ENCODE peak calls at places on chromosomes 12 and 14, in seven cellular contexts. B is IMR-90; V is naive thymus-derived CD4-positive, alpha-beta T cell; H is lower lobe of right lung; E is psoas muscle; G is transverse colon; Q is adipocyte. N is an unnamed sample. For H3K4me1, the result is how much of the 10 kb centered on the place peaks cover.

GRCh38 chr14:101972126-101972785 is 7.9 kb downstream of the DYNC1H1 start:
- DNase-seq in G (peak), V (no peak), H (peak), E (peak), Q (peak), B (peak), N (peak)

GRCh38 chr14:65676361-65677014 is 264.0 kb downstream of the FUT8 start:
- DNase-seq in B (peak), G (no peak), H (no peak), E (no peak), V (no peak), Q (no peak), N (no peak)

GRCh38 chr12:75471928-75472865 is 8.4 kb upstream of the GLIPR1 start:
- DNase-seq in B (no peak), E (no peak), G (no peak), Q (no peak), V (no peak), H (no peak), N (no peak)

GRCh38 chr12:122421263-122421814 is 1.1 kb downstream of the CLIP1 start:
- DNase-seq in Q (peak), E (peak), H (peak), G (peak), B (peak), V (no peak), N (peak)

GRCh38 chr14:67151082-67151666 is 38.1 kb upstream of the GARIN2 start:
- DNase-seq in E (no peak), H (no peak), V (no peak), G (no peak), Q (no peak), B (no peak), N (peak)

GRCh38 chr12:54082402-54082892 is 28.8 kb downstream of the HOXC4 start:
- DNase-seq in B (no peak), G (peak), H (no peak), Q (no peak), E (no peak), V (peak), N (peak)

GRCh38 chr14:58697927-58698641 is 60.3 kb downstream of the DACT1 start:
- DNase-seq in E (no peak), H (no peak), V (no peak), Q (peak), G (no peak), B (no peak), N (no peak)

GRCh38 chr12:119176267-119177055 is 2.3 kb upstream of the HSPB8 start:
- DNase-seq in H (peak), B (peak), G (peak), V (no peak), Q (peak), E (peak), N (peak)

GRCh38 chr14:104361921-104362681 is 217.5 kb upstream of the C14orf180 start:
- DNase-seq in H (peak), V (no peak), Q (no peak), G (no peak), B (no peak), E (no peak), N (no peak)

GRCh38 chr12:6551063-6551461 is 4.8 kb downstream of the IFFO1 start:
- DNase-seq in Q (no peak), B (no peak), V (no peak), H (no peak), G (peak), E (peak), N (peak)
- H3K4me1 ChIP-seq in Q (half or more), B (half or more), V (under half), H (half or more), G (under half), E (under half), N (under half)

DNA sequence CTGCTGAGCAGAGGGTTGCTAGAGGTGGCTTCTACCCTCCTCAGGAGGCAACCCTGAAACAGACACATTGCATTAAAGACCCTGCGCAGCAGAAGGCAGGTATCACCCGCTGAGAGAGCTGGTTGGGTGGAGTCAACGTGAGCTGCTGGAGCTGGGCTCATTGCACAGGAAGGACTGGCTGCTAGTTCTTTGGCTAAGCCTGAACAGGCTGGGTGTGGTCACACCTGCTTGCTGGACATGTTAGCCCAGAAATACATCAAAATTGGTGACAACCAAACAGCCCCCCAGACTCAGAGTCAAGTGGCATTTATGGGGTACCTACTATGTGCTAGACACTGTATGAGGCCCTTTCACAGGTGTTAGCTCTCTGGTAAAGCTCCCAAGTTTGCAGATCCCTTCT is 33.8 kb upstream of the IRF2BPL start:
- DNase-seq in E (no peak), G (no peak), V (no peak), H (no peak), Q (no peak), B (no peak), N (no peak)
- H3K4me1 ChIP-seq in E (under half), G (under half), V (under half), H (under half), Q (under half), B (under half), N (under half)

GRCh38 chr12:15164997-15165659 is 56.1 kb downstream of the RERG start:
- DNase-seq in H (no peak), V (no peak), E (peak), G (no peak), Q (no peak), B (no peak), N (peak)

GRCh38 chr12:15163577-15163976 is 57.6 kb downstream of the RERG start:
- DNase-seq in Q (no peak), B (no peak), V (no peak), E (no peak), G (no peak), H (no peak), N (peak)

GRCh38 chr12:15172423-15172822 is 48.8 kb downstream of the RERG start:
- DNase-seq in H (no peak), B (no peak), E (no peak), G (no peak), V (no peak), Q (no peak), N (no peak)

GRCh38 chr12:15171015-15171646 is 50.1 kb downstream of the RERG start:
- DNase-seq in B (no peak), H (no peak), V (no peak), E (no peak), G (no peak), Q (no peak), N (no peak)

DNA sequence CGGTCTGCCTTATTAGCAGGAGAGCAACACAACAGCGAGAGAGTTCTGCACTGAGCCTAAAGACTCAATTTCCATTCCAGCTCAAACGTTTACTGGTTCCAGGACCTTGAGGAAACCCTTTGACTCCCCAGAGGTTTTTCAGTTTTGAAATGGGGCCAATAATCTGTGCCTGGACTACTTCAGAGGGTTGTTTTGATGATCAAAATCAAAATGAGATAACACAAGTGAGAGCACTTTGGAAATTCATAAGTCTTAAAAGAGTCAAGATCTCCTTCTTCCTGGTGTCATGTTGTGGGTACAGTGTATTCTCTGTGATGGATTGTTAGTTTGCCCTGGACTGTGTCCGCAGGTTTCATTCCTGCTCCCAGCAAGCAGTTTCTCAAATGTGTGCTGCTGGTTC is 52.9 kb downstream of the RERG start:
- DNase-seq in Q (no peak), G (no peak), E (no peak), V (no peak), H (no peak), B (no peak), N (no peak)
- H3K4me1 ChIP-seq in Q (under half), G (under half), E (under half), V (under half), H (under half), B (under half), N (under half)

DNA sequence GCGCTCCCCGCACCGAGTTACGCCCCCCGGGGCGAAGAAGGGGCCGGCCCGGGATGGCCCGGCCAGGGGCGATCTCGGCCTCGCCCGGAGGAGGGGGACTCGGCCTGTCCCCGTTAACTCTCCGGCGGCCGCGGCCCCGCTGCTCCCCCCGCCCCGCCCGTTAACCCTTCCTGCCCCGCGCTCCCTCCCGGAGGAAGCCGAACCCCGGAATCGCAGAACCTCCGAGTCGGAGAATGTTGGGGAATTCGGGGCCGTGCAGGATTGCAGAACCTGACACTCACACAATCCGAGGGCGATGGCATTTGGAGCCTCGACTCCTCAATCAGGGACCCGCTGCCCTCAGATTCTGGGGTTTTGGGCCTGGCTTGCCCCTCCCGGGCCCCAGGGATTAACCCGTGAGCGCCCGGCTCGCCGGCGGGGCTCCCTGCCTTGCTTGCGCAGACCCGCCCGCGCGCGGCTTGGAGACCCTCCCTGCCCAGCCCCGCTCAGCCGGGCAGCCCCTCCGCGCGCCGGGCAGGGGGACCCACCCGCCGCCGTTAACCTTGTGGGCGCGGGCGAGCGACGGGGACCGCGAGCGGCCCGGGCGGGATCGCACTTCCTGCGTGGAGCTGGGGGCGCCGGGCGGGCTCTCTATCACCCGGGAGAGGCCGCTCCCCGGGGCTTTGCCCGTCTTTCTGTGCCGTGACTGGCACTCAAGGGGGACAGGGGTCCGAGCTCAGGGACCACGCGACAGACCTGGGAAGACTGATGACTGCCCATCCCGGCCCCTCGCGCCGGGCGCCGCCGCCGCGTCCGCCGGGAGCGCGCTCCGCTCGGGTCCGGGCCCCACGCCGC is 18.8 kb downstream of the BEGAIN start:
- DNase-seq in E (no peak), H (no peak), V (no peak), B (no peak), Q (peak), G (no peak), N (no peak)
- H3K4me1 ChIP-seq in E (under half), H (under half), V (under half), B (under half), Q (under half), G (under half), N (under half)

GRCh38 chr12:124390442-124391116 is 95.7 kb downstream of the RFLNA start:
- DNase-seq in V (no peak), B (peak), E (peak), Q (peak), G (peak), H (peak), N (peak)
- H3K4me1 ChIP-seq in V (under half), B (half or more), E (half or more), Q (half or more), G (half or more), H (half or more), N (half or more)

N was measured in fibroblast of lung.